ENCODE peak calls at places on chromosomes 3 and 15, in four cellular contexts. V, N, I and M are unnamed samples.

GRCh38 chr3:146099316-146099715 is 61.7 kb downstream of the PLOD2 start:
- DNase-seq in I (no peak), N (no peak), V (no peak), M (no peak)

GRCh38 chr3:184785856-184786255 is 26.1 kb upstream of the VPS8 start:
- DNase-seq in V (no peak), N (no peak), I (no peak), M (no peak)

GRCh38 chr3:157067114-157067513 is 92.8 kb downstream of the CCNL1 start:
- DNase-seq in V (no peak), N (no peak), I (no peak), M (no peak)

GRCh38 chr15:92958105-92958504 is 58.0 kb downstream of the CHD2 start:
- DNase-seq in I (peak), N (no peak), V (no peak), M (peak)

GRCh38 chr3:111303760-111304159 is 232.1 kb downstream of the NECTIN3 start:
- DNase-seq in V (no peak), N (no peak), I (no peak), M (no peak)

GRCh38 chr15:68183886-68184285 is 21.2 kb downstream of the CALML4 start:
- DNase-seq in I (no peak), V (no peak), N (no peak), M (no peak)

GRCh38 chr3:73188707-73189106 is 127.2 kb downstream of the EBLN2 start:
- DNase-seq in N (no peak), V (no peak), I (no peak), M (no peak)

GRCh38 chr3:42066516-42067181 is 24.5 kb upstream of the TRAK1 start:
- DNase-seq in I (no peak), N (no peak), V (peak), M (no peak)

GRCh38 chr3:37181766-37182165 is 7.4 kb upstream of the LRRFIP2 start:
- DNase-seq in N (no peak), I (no peak), V (no peak), M (no peak)

GRCh38 chr3:53320697-53321096 is 26.6 kb downstream of the DCP1A start:
- DNase-seq in I (no peak), N (no peak), V (no peak), M (no peak)

GRCh38 chr3:38543602-38544001 is 47.5 kb downstream of the EXOG start:
- DNase-seq in V (no peak), N (no peak), I (no peak), M (no peak)

GRCh38 chr3:64859625-64860590 is 172.1 kb upstream of the ADAMTS9 start:
- DNase-seq in N (no peak), V (no peak), I (no peak), M (no peak)

GRCh38 chr15:84669726-84670125 is 11.7 kb upstream of the NMB start:
- DNase-seq in V (no peak), N (no peak), I (no peak), M (no peak)